ENCODE peak calls at places on chromosomes 3 and 15, in nine cellular contexts. S is osteoblast, A is WTC11, I is nephron progenitor cell, G is bronchial epithelial cell, H is activated B cell treated with CpG ODN at 0.5 μM for 24 hours, N is colonic mucosa, W is ovary, F is HFFc6. Y is an unnamed sample.

GRCh38 chr3:52188586-52189404 is 9.2 kb upstream of the ALAS1 start:
- DNase-seq in I (no peak), W (no peak), N (no peak), A (no peak), G (no peak), S (no peak), H (no peak), F (no peak), Y (no peak)

GRCh38 chr3:30695302-30696061 is 89.1 kb downstream of the TGFBR2 start:
- DNase-seq in I (no peak), S (no peak), F (no peak), W (no peak), G (no peak), H (no peak), N (no peak), A (no peak), Y (no peak)

GRCh38 chr3:58630081-58630709 is 36.4 kb downstream of the FAM3D start:
- DNase-seq in H (peak), S (peak), I (peak), A (peak), F (peak), W (peak), N (peak), G (peak), Y (peak)

GRCh38 chr3:48633256-48633655 is 2.0 kb downstream of the SLC26A6 start:
- DNase-seq in I (no peak), N (no peak), H (no peak), S (peak), G (no peak), W (no peak), F (no peak), A (no peak), Y (no peak)

GRCh38 chr15:60000824-60001641 is 3.1 kb upstream of the FOXB1 start:
- DNase-seq in I (no peak), G (no peak), A (no peak), N (no peak), F (no peak), H (no peak), S (peak), W (no peak), Y (peak)

GRCh38 chr3:51389423-51390183 is 1.5 kb upstream of the RBM15B start:
- DNase-seq in I (peak), N (peak), G (no peak), W (no peak), F (peak), A (peak), H (peak), S (peak), Y (peak)

GRCh38 chr15:71752604-71753289 is 57.6 kb upstream of the NR2E3 start:
- DNase-seq in W (no peak), A (peak), N (peak), S (peak), H (no peak), I (peak), F (peak), G (peak), Y (peak)

GRCh38 chr15:52362497-52362896 is 66.9 kb upstream of the MYO5C start:
- DNase-seq in G (peak), F (peak), A (no peak), H (no peak), W (no peak), I (no peak), S (no peak), N (no peak), Y (no peak)

GRCh38 chr3:19202754-19203153 is 54.4 kb downstream of the KCNH8 start:
- DNase-seq in N (no peak), I (no peak), S (no peak), H (no peak), W (no peak), F (no peak), G (no peak), A (no peak), Y (no peak)

GRCh38 chr3:195209836-195210551 is 61.0 kb downstream of the XXYLT1 start:
- DNase-seq in H (no peak), G (no peak), A (no peak), N (peak), W (peak), S (peak), F (peak), I (peak), Y (no peak)

DNA sequence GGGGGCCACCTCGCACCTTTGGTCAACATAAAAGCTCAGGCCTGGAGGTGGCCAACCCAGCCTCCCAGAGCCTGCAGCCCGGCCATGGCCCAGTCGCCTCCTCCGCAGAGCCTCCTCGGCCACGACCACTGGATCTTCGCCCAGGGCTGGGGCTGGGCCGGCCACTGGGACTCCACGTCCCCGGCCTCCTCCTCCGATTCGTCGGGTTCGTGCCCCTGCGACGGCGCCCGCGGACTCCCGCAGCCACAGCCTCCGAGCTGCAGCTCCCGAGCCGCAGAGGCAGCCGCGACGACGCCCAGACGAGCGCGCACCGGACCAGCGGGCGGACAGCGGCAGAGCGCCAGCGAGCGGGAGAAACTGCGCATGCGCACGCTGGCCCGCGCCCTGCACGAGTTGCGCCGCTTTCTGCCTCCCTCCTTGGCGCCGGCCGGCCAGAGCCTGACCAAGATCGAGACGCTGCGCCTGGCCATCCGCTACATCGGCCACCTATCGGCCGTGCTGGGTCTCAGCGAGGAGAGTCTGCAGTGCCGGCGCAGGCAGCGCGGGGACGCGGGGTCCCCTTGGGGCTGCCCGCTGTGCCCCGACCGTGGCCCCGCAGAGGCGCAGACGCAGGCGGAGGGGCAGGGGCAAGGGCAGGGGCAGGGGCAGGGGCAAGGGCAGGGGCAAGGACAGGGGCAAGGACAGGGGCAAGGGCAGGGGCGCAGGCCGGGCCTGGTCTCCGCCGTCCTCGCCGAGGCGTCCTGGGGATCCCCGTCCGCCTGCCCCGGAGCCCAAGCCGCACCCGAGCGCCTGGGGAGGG is at the start of gene MESP2:
- DNase-seq in I (peak), S (peak), F (peak), G (peak), A (peak), W (peak), N (peak), H (peak), Y (peak)
- TF ChIP-seq CTCF in I (peak), S (peak), F (peak), G (no peak), A (no peak), W (peak), N (no peak), H (no peak), Y (peak)

DNA sequence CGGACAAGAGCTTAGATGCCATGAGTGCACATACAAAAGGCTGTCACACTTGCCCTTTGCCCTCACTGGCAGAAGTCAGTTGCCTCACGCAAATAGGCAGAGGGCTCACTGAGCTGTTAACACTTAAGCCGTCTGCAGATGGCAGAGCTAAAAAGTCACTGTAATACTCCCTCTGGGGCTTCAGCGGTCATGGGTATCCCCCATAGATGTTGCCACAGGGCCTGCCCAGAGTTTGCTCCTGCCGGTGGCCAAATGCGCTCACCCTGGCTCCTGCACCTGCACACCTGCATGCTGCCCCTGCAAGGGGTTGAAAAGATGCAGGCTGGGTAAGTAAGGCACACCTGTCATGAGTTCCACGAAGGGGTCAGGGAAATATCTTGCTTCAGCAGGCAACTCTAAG is 741.5 kb downstream of the EDEM1 start:
- DNase-seq in G (no peak), W (no peak), A (no peak), N (no peak), H (no peak), S (no peak), I (no peak), F (no peak), Y (no peak)
- TF ChIP-seq CTCF in G (no peak), W (no peak), A (no peak), N (no peak), H (no peak), S (no peak), I (no peak), F (no peak), Y (no peak)

DNA sequence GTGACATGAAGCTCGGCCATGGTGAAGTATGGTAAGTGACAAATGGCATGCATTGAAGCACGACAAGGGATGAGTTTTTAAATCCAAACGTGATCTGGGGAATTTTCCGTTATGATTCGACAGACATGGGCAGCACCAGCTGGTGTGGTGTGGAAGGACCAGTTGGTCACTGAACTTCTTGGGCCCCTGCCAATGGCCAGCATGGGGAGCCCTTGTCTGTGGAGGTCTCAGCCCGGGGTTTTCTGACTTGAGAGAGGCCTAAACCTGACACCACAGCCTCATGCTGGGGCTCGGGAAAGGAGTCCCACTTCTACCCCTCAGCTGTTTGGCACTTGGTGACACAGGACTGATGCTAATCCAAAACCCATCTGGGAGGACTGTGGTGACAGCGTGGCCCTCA is 69.3 kb downstream of the ATP1B3 start:
- DNase-seq in N (no peak), S (no peak), W (no peak), G (no peak), A (no peak), I (no peak), F (no peak), H (no peak), Y (no peak)
- TF ChIP-seq CTCF in N (no peak), S (no peak), W (no peak), G (no peak), A (no peak), I (no peak), F (no peak), H (no peak), Y (no peak)

GRCh38 chr15:91380114-91380513 is 280.1 kb downstream of the SV2B start:
- DNase-seq in W (no peak), G (peak), F (no peak), N (no peak), A (no peak), H (no peak), I (no peak), S (no peak), Y (no peak)

GRCh38 chr15:91369823-91370222 is 269.8 kb downstream of the SV2B start:
- DNase-seq in H (no peak), W (no peak), S (no peak), I (no peak), G (no peak), A (no peak), F (no peak), N (no peak), Y (no peak)

GRCh38 chr15:91376016-91376415 is 276.0 kb downstream of the SV2B start:
- DNase-seq in W (no peak), H (no peak), G (no peak), A (no peak), N (no peak), I (no peak), F (no peak), S (no peak), Y (no peak)

DNA sequence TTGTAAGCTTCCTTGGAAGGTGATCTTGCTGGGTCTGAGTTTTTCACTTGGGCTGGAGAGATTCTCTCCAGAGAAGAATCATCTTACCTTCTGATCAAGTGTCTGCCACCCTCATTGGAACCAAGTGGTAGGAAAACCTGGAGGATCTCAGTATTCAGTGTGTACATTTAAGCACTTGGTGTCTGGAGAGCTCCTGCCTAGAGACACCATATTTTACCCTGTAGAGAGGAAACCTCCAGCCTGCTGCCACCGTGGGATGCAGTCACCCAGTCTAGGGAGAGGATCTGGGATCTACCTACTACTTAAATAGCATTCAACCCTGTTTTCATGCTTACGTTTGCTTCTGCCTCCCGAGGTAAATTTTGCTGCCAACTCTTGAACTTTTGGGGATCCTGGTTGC is 274.3 kb downstream of the SV2B start:
- DNase-seq in A (no peak), H (no peak), W (no peak), S (no peak), G (no peak), I (no peak), F (no peak), N (no peak), Y (no peak)
- TF ChIP-seq CTCF in A (no peak), H (no peak), W (no peak), S (no peak), G (no peak), I (no peak), F (no peak), N (no peak), Y (no peak)

GRCh38 chr3:124263168-124263567 is 271.2 kb upstream of the ROPN1 start:
- DNase-seq in G (peak), I (no peak), F (peak), W (no peak), N (no peak), S (no peak), H (no peak), A (no peak), Y (no peak)
- TF ChIP-seq CTCF in G (no peak), I (no peak), F (no peak), W (no peak), N (no peak), S (no peak), H (no peak), A (no peak), Y (no peak)